ENCODE peak calls at places on chromosomes 16 and 17, in seven cellular contexts. U, Z, C, Q, L, F and T are unnamed samples.

GRCh38 chr16:12256880-12257279 is 280.3 kb downstream of the SNX29 start:
- DNase-seq in U (no peak), Z (no peak), C (no peak), Q (no peak), L (no peak), F (no peak), T (no peak)

GRCh38 chr16:83015871-83016270 is 389.1 kb downstream of the CDH13 start:
- DNase-seq in U (no peak), Z (no peak), C (no peak), Q (no peak), L (no peak), F (no peak), T (no peak)

GRCh38 chr17:11514981-11515680 is 83.1 kb upstream of the DNAH9 start:
- DNase-seq in U (no peak), Z (no peak), C (no peak), Q (no peak), L (no peak), F (no peak), T (no peak)

GRCh38 chr17:61625564-61625963 is 34.5 kb upstream of the NACA2 start:
- DNase-seq in U (no peak), Z (no peak), C (no peak), Q (no peak), L (no peak), F (no peak), T (no peak)

GRCh38 chr17:57737450-57737849 is 7.6 kb downstream of the CCDC182 start:
- DNase-seq in U (no peak), Z (no peak), C (no peak), Q (no peak), L (no peak), F (no peak), T (no peak)

GRCh38 chr17:67559381-67559966 is 158.3 kb upstream of the NOL11 start:
- DNase-seq in U (no peak), Z (no peak), C (no peak), Q (no peak), L (no peak), F (no peak), T (no peak)

GRCh38 chr17:16419929-16420271 is 4.5 kb downstream of the TRPV2 start:
- DNase-seq in U (no peak), Z (no peak), C (no peak), Q (no peak), L (no peak), F (peak), T (no peak)

GRCh38 chr17:1577186-1577585 is 14.6 kb upstream of the PITPNA start:
- DNase-seq in U (peak), Z (no peak), C (peak), Q (no peak), L (peak), F (peak), T (no peak)

GRCh38 chr16:17557480-17557879 is 86.7 kb upstream of the XYLT1 start:
- DNase-seq in U (no peak), Z (no peak), C (no peak), Q (no peak), L (no peak), F (no peak), T (no peak)

GRCh38 chr16:23518435-23518891 is 8.2 kb upstream of the GGA2 start:
- DNase-seq in U (no peak), Z (peak), C (no peak), Q (no peak), L (no peak), F (no peak), T (no peak)

GRCh38 chr17:42683407-42684031 is 1.2 kb downstream of the CNTNAP1 start:
- DNase-seq in U (peak), Z (no peak), C (no peak), Q (no peak), L (peak), F (no peak), T (no peak)

GRCh38 chr17:69592692-69593350 is 178.3 kb downstream of the MAP2K6 start:
- DNase-seq in U (no peak), Z (no peak), C (no peak), Q (no peak), L (no peak), F (peak), T (no peak)

GRCh38 chr17:61619493-61619892 is 28.5 kb upstream of the NACA2 start:
- DNase-seq in U (no peak), Z (peak), C (no peak), Q (no peak), L (no peak), F (peak), T (no peak)

GRCh38 chr17:67022451-67022810 is 21.9 kb upstream of the CACNG1 start:
- DNase-seq in U (peak), Z (no peak), C (peak), Q (no peak), L (no peak), F (no peak), T (no peak)

GRCh38 chr17:61766520-61766919 is 96.8 kb downstream of the BRIP1 start:
- DNase-seq in U (no peak), Z (no peak), C (no peak), Q (no peak), L (no peak), F (peak), T (no peak)

GRCh38 chr17:8696951-8697745 is 47.5 kb downstream of the CCDC42 start:
- DNase-seq in U (no peak), Z (no peak), C (no peak), Q (no peak), L (no peak), F (no peak), T (no peak)

GRCh38 chr17:82752371-82753200 is 721 bp downstream of the TBCD start:
- DNase-seq in U (no peak), Z (peak), C (no peak), Q (no peak), L (peak), F (peak), T (no peak)

GRCh38 chr16:70663524-70664324 is 17.4 kb downstream of the IL34 start:
- DNase-seq in U (no peak), Z (no peak), C (no peak), Q (no peak), L (no peak), F (no peak), T (no peak)

GRCh38 chr17:12457493-12457892 is 208.2 kb upstream of the MYOCD start:
- DNase-seq in U (no peak), Z (no peak), C (no peak), Q (no peak), L (no peak), F (no peak), T (no peak)

GRCh38 chr16:87789437-87790277 is 23.9 kb upstream of the KLHDC4 start:
- DNase-seq in U (no peak), Z (no peak), C (no peak), Q (no peak), L (no peak), F (peak), T (no peak)

GRCh38 chr16:66740533-66740932 is 10.9 kb downstream of the DYNC1LI2 start:
- DNase-seq in U (no peak), Z (no peak), C (no peak), Q (no peak), L (peak), F (peak), T (no peak)

GRCh38 chr17:30913955-30914354 is 7.8 kb upstream of the ADAP2 start:
- DNase-seq in U (no peak), Z (no peak), C (no peak), Q (no peak), L (no peak), F (no peak), T (no peak)

GRCh38 chr17:74646231-74646630 is 22.7 kb upstream of the CD300E start:
- DNase-seq in U (no peak), Z (peak), C (no peak), Q (no peak), L (no peak), F (peak), T (no peak)

GRCh38 chr17:57478433-57478832 is 222.1 kb downstream of the MSI2 start:
- DNase-seq in U (no peak), Z (no peak), C (no peak), Q (no peak), L (no peak), F (no peak), T (no peak)

GRCh38 chr17:8365143-8365542 is 11.4 kb downstream of the KRABD2 start:
- DNase-seq in U (no peak), Z (no peak), C (no peak), Q (no peak), L (no peak), F (peak), T (no peak)

GRCh38 chr17:19264681-19265080 is 27.5 kb downstream of the EPN2 start:
- DNase-seq in U (peak), Z (no peak), C (no peak), Q (no peak), L (no peak), F (no peak), T (no peak)

GRCh38 chr17:77424585-77425344 is 284.0 kb downstream of the SEC14L1 start:
- DNase-seq in U (peak), Z (peak), C (peak), Q (no peak), L (peak), F (peak), T (no peak)

GRCh38 chr17:74231846-74232713 is 18.7 kb downstream of the TTYH2 start:
- DNase-seq in U (no peak), Z (no peak), C (no peak), Q (no peak), L (no peak), F (no peak), T (no peak)

GRCh38 chr17:19766421-19767270 is 18.5 kb upstream of the ALDH3A1 start:
- DNase-seq in U (peak), Z (peak), C (peak), Q (no peak), L (peak), F (peak), T (peak)

GRCh38 chr17:49193513-49194296 is 16.7 kb downstream of the GNGT2 start:
- DNase-seq in U (peak), Z (peak), C (peak), Q (no peak), L (peak), F (peak), T (no peak)